ENCODE peak calls at places on chromosomes 12 and 14, in eight cellular contexts. One of them, this sample, is unnamed.

GRCh38 chr12:67052981-67053380 is 216.2 kb upstream of the CAND1 start:
- DNase-seq in astrocyte of the spinal cord: no peak
- DNase-seq in nephron progenitor cell: no peak
- DNase-seq in cardiac fibroblast: no peak
- DNase-seq in HL-60: no peak
- DNase-seq in CD8-positive, alpha-beta T cell: no peak
- DNase-seq in astrocyte: peak; percentile 45
- DNase-seq in H1: no peak
- DNase-seq in this sample: no peak

GRCh38 chr12:69837191-69838085 is 12.4 kb downstream of the MYRFL start:
- DNase-seq in astrocyte of the spinal cord: no peak
- DNase-seq in nephron progenitor cell: no peak
- DNase-seq in cardiac fibroblast: no peak
- DNase-seq in HL-60: no peak
- DNase-seq in CD8-positive, alpha-beta T cell: no peak
- DNase-seq in astrocyte: no peak
- DNase-seq in H1: no peak
- DNase-seq in this sample: no peak

GRCh38 chr14:24612186-24612585 is 2.7 kb upstream of the GZMH start:
- DNase-seq in astrocyte of the spinal cord: no peak
- DNase-seq in nephron progenitor cell: no peak
- DNase-seq in cardiac fibroblast: no peak
- DNase-seq in HL-60: no peak
- DNase-seq in CD8-positive, alpha-beta T cell: no peak
- DNase-seq in astrocyte: no peak
- DNase-seq in H1: no peak
- DNase-seq in this sample: no peak

GRCh38 chr12:122422769-122423257 is 344 bp upstream of the CLIP1 start:
- DNase-seq in astrocyte of the spinal cord: peak; percentile 64
- DNase-seq in nephron progenitor cell: no peak
- DNase-seq in cardiac fibroblast: peak; percentile 76
- DNase-seq in HL-60: peak; percentile 11
- DNase-seq in CD8-positive, alpha-beta T cell: no peak
- DNase-seq in astrocyte: peak; percentile 62
- DNase-seq in H1: peak; percentile 65
- DNase-seq in this sample: peak; percentile 41

GRCh38 chr12:3732901-3733300 is 20.0 kb downstream of the CRACR2A start:
- DNase-seq in astrocyte of the spinal cord: no peak
- DNase-seq in nephron progenitor cell: no peak
- DNase-seq in cardiac fibroblast: no peak
- DNase-seq in HL-60: no peak
- DNase-seq in CD8-positive, alpha-beta T cell: no peak
- DNase-seq in astrocyte: no peak
- DNase-seq in H1: no peak
- DNase-seq in this sample: no peak

GRCh38 chr14:23153891-23154796 is 29.3 kb downstream of the SLC7A8 start:
- DNase-seq in astrocyte of the spinal cord: no peak
- DNase-seq in nephron progenitor cell: peak; percentile 42
- DNase-seq in cardiac fibroblast: peak; percentile 62
- DNase-seq in HL-60: peak; percentile 79
- DNase-seq in CD8-positive, alpha-beta T cell: no peak
- DNase-seq in astrocyte: peak; percentile 41
- DNase-seq in H1: peak; percentile 80
- DNase-seq in this sample: peak; percentile 91

GRCh38 chr14:68377459-68377858 is 415.4 kb downstream of the ZFP36L1 start:
- DNase-seq in astrocyte of the spinal cord: no peak
- DNase-seq in nephron progenitor cell: no peak
- DNase-seq in cardiac fibroblast: peak; percentile 60
- DNase-seq in HL-60: no peak
- DNase-seq in CD8-positive, alpha-beta T cell: no peak
- DNase-seq in astrocyte: peak; percentile 70
- DNase-seq in H1: no peak
- DNase-seq in this sample: no peak

GRCh38 chr12:103997277-103997900 is 31.7 kb downstream of the TDG start:
- DNase-seq in astrocyte of the spinal cord: no peak
- DNase-seq in nephron progenitor cell: no peak
- DNase-seq in cardiac fibroblast: peak; percentile 23
- DNase-seq in HL-60: no peak
- DNase-seq in CD8-positive, alpha-beta T cell: no peak
- DNase-seq in astrocyte: peak; percentile 39
- DNase-seq in H1: no peak
- DNase-seq in this sample: no peak

GRCh38 chr12:27973487-27973890 is 956 bp upstream of the PTHLH start:
- DNase-seq in astrocyte of the spinal cord: no peak
- DNase-seq in nephron progenitor cell: no peak
- DNase-seq in cardiac fibroblast: peak; percentile 23
- DNase-seq in HL-60: no peak
- DNase-seq in CD8-positive, alpha-beta T cell: no peak
- DNase-seq in astrocyte: no peak
- DNase-seq in H1: no peak
- DNase-seq in this sample: no peak

GRCh38 chr12:71786840-71787239 is 32.2 kb downstream of the RAB21 start:
- DNase-seq in astrocyte of the spinal cord: no peak
- DNase-seq in nephron progenitor cell: no peak
- DNase-seq in cardiac fibroblast: no peak
- DNase-seq in HL-60: no peak
- DNase-seq in CD8-positive, alpha-beta T cell: no peak
- DNase-seq in astrocyte: no peak
- DNase-seq in H1: no peak
- DNase-seq in this sample: no peak

GRCh38 chr14:33714527-33715222 is 236.2 kb downstream of the EGLN3 start:
- DNase-seq in astrocyte of the spinal cord: peak; percentile 35
- DNase-seq in nephron progenitor cell: no peak
- DNase-seq in cardiac fibroblast: peak; percentile 39
- DNase-seq in HL-60: no peak
- DNase-seq in CD8-positive, alpha-beta T cell: no peak
- DNase-seq in astrocyte: peak; percentile 57
- DNase-seq in H1: no peak
- DNase-seq in this sample: peak; percentile 54

GRCh38 chr14:69643430-69644200 is 32.2 kb downstream of the SUSD6 start:
- DNase-seq in astrocyte of the spinal cord: peak; percentile 77
- DNase-seq in nephron progenitor cell: no peak
- DNase-seq in cardiac fibroblast: peak; percentile 79
- DNase-seq in HL-60: no peak
- DNase-seq in CD8-positive, alpha-beta T cell: peak; percentile 57
- DNase-seq in astrocyte: peak; percentile 80
- DNase-seq in H1: no peak
- DNase-seq in this sample: peak; percentile 25

GRCh38 chr14:21526672-21527319 is 650 bp upstream of the SALL2 start:
- DNase-seq in astrocyte of the spinal cord: no peak
- DNase-seq in nephron progenitor cell: peak; percentile 47
- DNase-seq in cardiac fibroblast: no peak
- DNase-seq in HL-60: no peak
- DNase-seq in CD8-positive, alpha-beta T cell: no peak
- DNase-seq in astrocyte: no peak
- DNase-seq in H1: peak; percentile 79
- DNase-seq in this sample: no peak

GRCh38 chr12:124459852-124460645 is 107.4 kb downstream of the NCOR2 start:
- DNase-seq in astrocyte of the spinal cord: no peak
- DNase-seq in nephron progenitor cell: no peak
- DNase-seq in cardiac fibroblast: no peak
- DNase-seq in HL-60: no peak
- DNase-seq in CD8-positive, alpha-beta T cell: no peak
- DNase-seq in astrocyte: no peak
- DNase-seq in H1: no peak
- DNase-seq in this sample: no peak

GRCh38 chr14:100384819-100385813 is 62.0 kb downstream of the SLC25A47 start:
- DNase-seq in astrocyte of the spinal cord: peak; percentile 81
- DNase-seq in nephron progenitor cell: no peak
- DNase-seq in cardiac fibroblast: peak; percentile 81
- DNase-seq in HL-60: no peak
- DNase-seq in CD8-positive, alpha-beta T cell: no peak
- DNase-seq in astrocyte: peak; percentile 64
- DNase-seq in H1: no peak
- DNase-seq in this sample: peak; percentile 53

GRCh38 chr12:47818007-47818376 is 1.7 kb downstream of the HDAC7 start:
- DNase-seq in astrocyte of the spinal cord: no peak
- DNase-seq in nephron progenitor cell: no peak
- DNase-seq in cardiac fibroblast: no peak
- DNase-seq in HL-60: no peak
- DNase-seq in CD8-positive, alpha-beta T cell: no peak
- DNase-seq in astrocyte: no peak
- DNase-seq in H1: no peak
- DNase-seq in this sample: no peak

GRCh38 chr12:47819544-47819901 is 180 bp downstream of the HDAC7 start:
- DNase-seq in astrocyte of the spinal cord: no peak
- DNase-seq in nephron progenitor cell: no peak
- DNase-seq in cardiac fibroblast: no peak
- DNase-seq in HL-60: no peak
- DNase-seq in CD8-positive, alpha-beta T cell: no peak
- DNase-seq in astrocyte: no peak
- DNase-seq in H1: no peak
- DNase-seq in this sample: no peak

GRCh38 chr12:47818382-47818700 is 1.4 kb downstream of the HDAC7 start:
- DNase-seq in astrocyte of the spinal cord: peak; percentile 32
- DNase-seq in nephron progenitor cell: no peak
- DNase-seq in cardiac fibroblast: peak; percentile 47
- DNase-seq in HL-60: no peak
- DNase-seq in CD8-positive, alpha-beta T cell: no peak
- DNase-seq in astrocyte: no peak
- DNase-seq in H1: no peak
- DNase-seq in this sample: no peak

GRCh38 chr12:47819902-47820630 is at the start of gene HDAC7:
- DNase-seq in astrocyte of the spinal cord: peak; percentile 91
- DNase-seq in nephron progenitor cell: peak; percentile 72
- DNase-seq in cardiac fibroblast: peak; percentile 90
- DNase-seq in HL-60: no peak
- DNase-seq in CD8-positive, alpha-beta T cell: peak; percentile 73
- DNase-seq in astrocyte: peak; percentile 75
- DNase-seq in H1: no peak
- DNase-seq in this sample: peak; percentile 54

GRCh38 chr12:47818701-47819543 is 781 bp downstream of the HDAC7 start:
- DNase-seq in astrocyte of the spinal cord: no peak
- DNase-seq in nephron progenitor cell: peak; percentile 69
- DNase-seq in cardiac fibroblast: no peak
- DNase-seq in HL-60: no peak
- DNase-seq in CD8-positive, alpha-beta T cell: peak; percentile 44
- DNase-seq in astrocyte: no peak
- DNase-seq in H1: peak; percentile 84
- DNase-seq in this sample: peak; percentile 46
- TF ChIP-seq CTCF in astrocyte of the spinal cord: peak; percentile 35
- TF ChIP-seq CTCF in nephron progenitor cell: no peak
- TF ChIP-seq CTCF in cardiac fibroblast: peak; percentile 33
- TF ChIP-seq CTCF in HL-60: no peak
- TF ChIP-seq CTCF in CD8-positive, alpha-beta T cell: no peak
- TF ChIP-seq CTCF in astrocyte: no peak
- TF ChIP-seq CTCF in H1: peak; percentile 55
- TF ChIP-seq CTCF in this sample: peak; percentile 57

GRCh38 chr14:104841730-104842129 is 23.3 kb upstream of the CEP170B start:
- DNase-seq in astrocyte of the spinal cord: no peak
- DNase-seq in nephron progenitor cell: no peak
- DNase-seq in cardiac fibroblast: no peak
- DNase-seq in HL-60: no peak
- DNase-seq in CD8-positive, alpha-beta T cell: no peak
- DNase-seq in astrocyte: no peak
- DNase-seq in H1: no peak
- DNase-seq in this sample: no peak

GRCh38 chr14:104843006-104843405 is 22.1 kb upstream of the CEP170B start:
- DNase-seq in astrocyte of the spinal cord: no peak
- DNase-seq in nephron progenitor cell: no peak
- DNase-seq in cardiac fibroblast: no peak
- DNase-seq in HL-60: no peak
- DNase-seq in CD8-positive, alpha-beta T cell: no peak
- DNase-seq in astrocyte: no peak
- DNase-seq in H1: no peak
- DNase-seq in this sample: no peak

GRCh38 chr14:104845033-104845666 is 19.9 kb upstream of the CEP170B start:
- DNase-seq in astrocyte of the spinal cord: no peak
- DNase-seq in nephron progenitor cell: no peak
- DNase-seq in cardiac fibroblast: no peak
- DNase-seq in HL-60: no peak
- DNase-seq in CD8-positive, alpha-beta T cell: no peak
- DNase-seq in astrocyte: no peak
- DNase-seq in H1: no peak
- DNase-seq in this sample: no peak

GRCh38 chr14:104844306-104845032 is 20.6 kb upstream of the CEP170B start:
- DNase-seq in astrocyte of the spinal cord: no peak
- DNase-seq in nephron progenitor cell: no peak
- DNase-seq in cardiac fibroblast: no peak
- DNase-seq in HL-60: no peak
- DNase-seq in CD8-positive, alpha-beta T cell: no peak
- DNase-seq in astrocyte: no peak
- DNase-seq in H1: peak; percentile 78
- DNase-seq in this sample: no peak

GRCh38 chr14:104843442-104844305 is 21.4 kb upstream of the CEP170B start:
- DNase-seq in astrocyte of the spinal cord: no peak
- DNase-seq in nephron progenitor cell: peak; percentile 58
- DNase-seq in cardiac fibroblast: no peak
- DNase-seq in HL-60: no peak
- DNase-seq in CD8-positive, alpha-beta T cell: no peak
- DNase-seq in astrocyte: no peak
- DNase-seq in H1: peak; percentile 72
- DNase-seq in this sample: no peak
- TF ChIP-seq CTCF in astrocyte of the spinal cord: no peak
- TF ChIP-seq CTCF in nephron progenitor cell: no peak
- TF ChIP-seq CTCF in cardiac fibroblast: no peak
- TF ChIP-seq CTCF in HL-60: no peak
- TF ChIP-seq CTCF in CD8-positive, alpha-beta T cell: no peak
- TF ChIP-seq CTCF in astrocyte: no peak
- TF ChIP-seq CTCF in H1: no peak
- TF ChIP-seq CTCF in this sample: no peak

GRCh38 chr14:32233292-32233691 is 30.2 kb upstream of the RNU6-8 start:
- DNase-seq in astrocyte of the spinal cord: no peak
- DNase-seq in nephron progenitor cell: no peak
- DNase-seq in cardiac fibroblast: no peak
- DNase-seq in HL-60: no peak
- DNase-seq in CD8-positive, alpha-beta T cell: no peak
- DNase-seq in astrocyte: peak; percentile 82
- DNase-seq in H1: no peak
- DNase-seq in this sample: no peak

GRCh38 chr14:32232481-32232880 is 29.4 kb upstream of the RNU6-8 start:
- DNase-seq in astrocyte of the spinal cord: no peak
- DNase-seq in nephron progenitor cell: no peak
- DNase-seq in cardiac fibroblast: no peak
- DNase-seq in HL-60: no peak
- DNase-seq in CD8-positive, alpha-beta T cell: no peak
- DNase-seq in astrocyte: no peak
- DNase-seq in H1: no peak
- DNase-seq in this sample: no peak

GRCh38 chr14:32230695-32231280 is 27.7 kb upstream of the RNU6-8 start:
- DNase-seq in astrocyte of the spinal cord: peak; percentile 66
- DNase-seq in nephron progenitor cell: no peak
- DNase-seq in cardiac fibroblast: peak; percentile 67
- DNase-seq in HL-60: no peak
- DNase-seq in CD8-positive, alpha-beta T cell: no peak
- DNase-seq in astrocyte: peak; percentile 94
- DNase-seq in H1: no peak
- DNase-seq in this sample: peak; percentile 87

GRCh38 chr14:32226051-32226450 is 23.0 kb upstream of the RNU6-8 start:
- DNase-seq in astrocyte of the spinal cord: peak; percentile 20
- DNase-seq in nephron progenitor cell: no peak
- DNase-seq in cardiac fibroblast: no peak
- DNase-seq in HL-60: no peak
- DNase-seq in CD8-positive, alpha-beta T cell: no peak
- DNase-seq in astrocyte: peak; percentile 54
- DNase-seq in H1: no peak
- DNase-seq in this sample: no peak

GRCh38 chr14:32230181-32230580 is 27.1 kb upstream of the RNU6-8 start:
- DNase-seq in astrocyte of the spinal cord: peak; percentile 41
- DNase-seq in nephron progenitor cell: no peak
- DNase-seq in cardiac fibroblast: peak; percentile 57
- DNase-seq in HL-60: no peak
- DNase-seq in CD8-positive, alpha-beta T cell: no peak
- DNase-seq in astrocyte: peak; percentile 91
- DNase-seq in H1: no peak
- DNase-seq in this sample: peak; percentile 49
- TF ChIP-seq CTCF in astrocyte of the spinal cord: no peak
- TF ChIP-seq CTCF in nephron progenitor cell: no peak
- TF ChIP-seq CTCF in cardiac fibroblast: peak; percentile 3
- TF ChIP-seq CTCF in HL-60: no peak
- TF ChIP-seq CTCF in CD8-positive, alpha-beta T cell: no peak
- TF ChIP-seq CTCF in astrocyte: no peak
- TF ChIP-seq CTCF in H1: no peak
- TF ChIP-seq CTCF in this sample: no peak

GRCh38 chr14:59428581-59429012 is 36.6 kb downstream of the GPR135 start:
- DNase-seq in astrocyte of the spinal cord: peak; percentile 81
- DNase-seq in nephron progenitor cell: no peak
- DNase-seq in cardiac fibroblast: peak; percentile 92
- DNase-seq in HL-60: no peak
- DNase-seq in CD8-positive, alpha-beta T cell: no peak
- DNase-seq in astrocyte: peak; percentile 60
- DNase-seq in H1: no peak
- DNase-seq in this sample: peak; percentile 42
- TF ChIP-seq CTCF in astrocyte of the spinal cord: peak; percentile 53
- TF ChIP-seq CTCF in nephron progenitor cell: no peak
- TF ChIP-seq CTCF in cardiac fibroblast: peak; percentile 52
- TF ChIP-seq CTCF in HL-60: no peak
- TF ChIP-seq CTCF in CD8-positive, alpha-beta T cell: no peak
- TF ChIP-seq CTCF in astrocyte: no peak
- TF ChIP-seq CTCF in H1: no peak
- TF ChIP-seq CTCF in this sample: peak; percentile 70

This sample was measured in HFFc6.